ENCODE peak calls at places on chromosomes 12 and 14, in five cellular contexts. N, V, M, W and I are unnamed samples.

GRCh38 chr12:97471194-97471593 is 8.6 kb downstream of the RMST start:
- DNase-seq in M (no peak), W (no peak), N (no peak), V (no peak), I (no peak)

GRCh38 chr12:10771132-10771733 is 31.2 kb downstream of the TAS2R7 start:
- DNase-seq in V (no peak), N (peak), W (no peak), M (peak), I (no peak)

GRCh38 chr12:70534466-70534865 is 102.8 kb downstream of the PTPRB start:
- DNase-seq in W (no peak), V (no peak), N (no peak), M (no peak), I (no peak)

GRCh38 chr12:58583541-58583940 is 336.8 kb downstream of the LRIG3 start:
- DNase-seq in V (no peak), W (no peak), M (peak), N (no peak), I (no peak)

GRCh38 chr12:129101404-129101803 is 248.1 kb downstream of the GLT1D1 start:
- DNase-seq in W (no peak), N (no peak), V (no peak), M (no peak), I (no peak)

GRCh38 chr14:102493096-102493495 is 16.5 kb downstream of the ANKRD9 start:
- DNase-seq in M (no peak), W (peak), V (no peak), N (no peak), I (no peak)

GRCh38 chr12:45637706-45638105 is 91.8 kb upstream of the ARID2 start:
- DNase-seq in M (peak), W (no peak), V (no peak), N (no peak), I (no peak)

GRCh38 chr12:14473707-14474287 is 93.9 kb downstream of the PLBD1 start:
- DNase-seq in W (no peak), M (peak), N (peak), V (no peak), I (no peak)

GRCh38 chr12:119938049-119938667 is 50.9 kb upstream of the BICDL1 start:
- DNase-seq in N (peak), V (peak), W (no peak), M (peak), I (no peak)

GRCh38 chr12:126708492-126708896 is 1558.5 kb upstream of the TMEM132C start:
- DNase-seq in N (no peak), V (no peak), W (no peak), M (peak), I (no peak)

GRCh38 chr12:19779393-19780056 is 340.2 kb downstream of the AEBP2 start:
- DNase-seq in M (peak), V (peak), N (peak), W (no peak), I (no peak)

GRCh38 chr12:56676851-56677601 is 11.1 kb downstream of the PTGES3 start:
- DNase-seq in W (no peak), M (no peak), V (no peak), N (no peak), I (no peak)

GRCh38 chr14:101219896-101220703 is 316.6 kb upstream of the RTL1 start:
- DNase-seq in N (no peak), V (no peak), M (no peak), W (no peak), I (no peak)

GRCh38 chr14:73717247-73717646 is 3.1 kb upstream of the PNMA1 start:
- DNase-seq in M (no peak), N (no peak), V (no peak), W (no peak), I (no peak)

GRCh38 chr12:47534695-47535094 is 171.1 kb downstream of the RPAP3 start:
- DNase-seq in M (peak), W (no peak), N (no peak), V (no peak), I (no peak)

GRCh38 chr14:104202259-104203070 is 64.1 kb downstream of the KIF26A start:
- DNase-seq in N (no peak), V (no peak), W (peak), M (no peak), I (no peak)

GRCh38 chr12:47736877-47737676 is 11.8 kb upstream of the ENDOU start:
- DNase-seq in M (peak), N (no peak), V (peak), W (peak), I (peak)

GRCh38 chr12:40436564-40436963 is 211.8 kb downstream of the LRRK2 start:
- DNase-seq in N (no peak), W (no peak), V (no peak), M (no peak), I (no peak)

GRCh38 chr12:113912761-113913295 is 53.3 kb downstream of the RBM19 start:
- DNase-seq in N (peak), W (peak), M (peak), V (peak), I (peak)

GRCh38 chr14:96747006-96747405 is 50.2 kb upstream of the VRK1 start:
- DNase-seq in W (no peak), V (no peak), N (no peak), M (no peak), I (no peak)

GRCh38 chr12:72390146-72390545 is 118.0 kb downstream of the TRHDE start:
- DNase-seq in M (no peak), W (no peak), N (no peak), V (no peak), I (no peak)

GRCh38 chr12:121391619-121392324 is 8.1 kb upstream of the RNF34 start:
- DNase-seq in V (peak), M (peak), W (peak), N (no peak), I (no peak)

GRCh38 chr12:50005150-50005549 is 20.1 kb downstream of the RACGAP1 start:
- DNase-seq in M (no peak), N (no peak), V (no peak), W (no peak), I (no peak)

DNA sequence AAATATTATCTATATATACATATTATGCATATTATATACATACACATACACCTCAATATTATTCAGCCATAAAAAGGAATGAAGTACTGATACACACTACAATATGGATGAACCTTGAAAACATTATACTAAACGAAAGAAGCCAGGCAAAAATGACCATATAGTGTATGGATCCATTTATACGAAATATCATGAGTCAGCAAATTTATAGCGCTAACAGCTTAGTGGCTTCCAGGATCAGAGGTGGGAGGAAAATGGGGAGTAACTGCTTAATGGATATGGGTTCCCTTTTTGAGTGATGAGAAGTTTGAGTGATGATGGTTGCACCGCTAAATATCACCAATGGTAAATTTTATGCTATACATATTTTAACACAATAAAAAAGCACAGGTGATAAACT is 32.7 kb downstream of the PTGER2 start:
- DNase-seq in V (no peak), M (no peak), W (no peak), N (no peak), I (no peak)
- H3K27ac ChIP-seq in V (no peak), M (no peak), W (no peak), N (no peak), I (no peak)

GRCh38 chr12:25377475-25378179 is 126.9 kb upstream of the KRAS start:
- DNase-seq in W (no peak), M (peak), V (no peak), N (no peak), I (no peak)

GRCh38 chr12:25384038-25384953 is 133.6 kb upstream of the KRAS start:
- DNase-seq in W (no peak), N (peak), M (no peak), V (no peak), I (no peak)

GRCh38 chr12:25386823-25387134 is 136.1 kb upstream of the KRAS start:
- DNase-seq in W (no peak), M (no peak), N (no peak), V (peak), I (no peak)

GRCh38 chr12:25384954-25385216 is 134.2 kb upstream of the KRAS start:
- DNase-seq in V (no peak), N (no peak), M (no peak), W (no peak), I (no peak)

GRCh38 chr12:25382311-25383106 is 131.8 kb upstream of the KRAS start:
- DNase-seq in V (no peak), W (no peak), N (no peak), M (no peak), I (no peak)
- H3K27ac ChIP-seq in V (no peak), W (no peak), N (no peak), M (no peak), I (no peak)

GRCh38 chr14:43172899-43173548 is 1334.1 kb downstream of the FSCB start:
- DNase-seq in N (no peak), W (no peak), M (no peak), V (no peak), I (no peak)
- H3K27ac ChIP-seq in N (no peak), W (no peak), M (no peak), V (no peak), I (no peak)

GRCh38 chr14:98909251-98909944 is 362.6 kb downstream of the BCL11B start:
- DNase-seq in W (no peak), M (peak), V (no peak), N (no peak), I (no peak)
- H3K27ac ChIP-seq in W (no peak), M (peak), V (no peak), N (no peak), I (no peak)